ENCODE peak calls at places on chromosomes 7 and 10, in ten cellular contexts. V, N, D, P, J, I, T, S, K and X are unnamed samples.

GRCh38 chr7:50531401-50531906 is 33.8 kb downstream of the DDC start:
- DNase-seq in V (no peak), N (peak; percentile 70), D (peak; percentile 96), P (no peak), J (peak; percentile 52), I (no peak), T (peak; percentile 93), S (peak; percentile 54), K (peak; percentile 5), X (no peak)

GRCh38 chr10:33706191-33706590 is 371.7 kb upstream of the NRP1 start:
- DNase-seq in V (no peak), N (no peak), D (no peak), P (no peak), J (peak; percentile 64), I (no peak), T (no peak), S (no peak), K (no peak), X (no peak)

GRCh38 chr7:269721-270120 is 20.2 kb upstream of the FOXL3 start:
- DNase-seq in V (no peak), N (no peak), D (no peak), P (no peak), J (no peak), I (no peak), T (no peak), S (no peak), K (no peak), X (peak; percentile 14)

GRCh38 chr10:74981831-74982633 is 129.4 kb upstream of the SAMD8 start:
- DNase-seq in V (no peak), N (no peak), D (no peak), P (no peak), J (no peak), I (no peak), T (no peak), S (no peak), K (no peak), X (no peak)

GRCh38 chr10:625335-625699 is 64.2 kb downstream of the DIP2C start:
- DNase-seq in V (peak; percentile 81), N (peak; percentile 80), D (no peak), P (no peak), J (no peak), I (no peak), T (no peak), S (no peak), K (no peak), X (no peak)

GRCh38 chr7:27814054-27814453 is 74.1 kb downstream of the TAX1BP1 start:
- DNase-seq in V (no peak), N (no peak), D (no peak), P (no peak), J (no peak), I (no peak), T (no peak), S (no peak), K (no peak), X (no peak)

GRCh38 chr7:157056246-157056645 is 45.8 kb upstream of the MNX1 start:
- DNase-seq in V (no peak), N (no peak), D (no peak), P (no peak), J (no peak), I (no peak), T (no peak), S (peak; percentile 37), K (no peak), X (peak; percentile 57)

GRCh38 chr7:96832107-96832506 is 122.5 kb upstream of the SEM1 start:
- DNase-seq in V (no peak), N (no peak), D (no peak), P (no peak), J (no peak), I (no peak), T (no peak), S (no peak), K (no peak), X (no peak)

GRCh38 chr7:46583606-46584005 is 662.5 kb upstream of the IGFBP3 start:
- DNase-seq in V (no peak), N (no peak), D (no peak), P (peak; percentile 51), J (peak; percentile 29), I (no peak), T (no peak), S (no peak), K (no peak), X (no peak)

GRCh38 chr10:116146374-116146773 is 126.6 kb downstream of the GFRA1 start:
- DNase-seq in V (no peak), N (peak; percentile 6), D (no peak), P (no peak), J (no peak), I (no peak), T (no peak), S (no peak), K (no peak), X (no peak)

GRCh38 chr7:1689356-1689755 is 19.3 kb downstream of the ELFN1 start:
- DNase-seq in V (no peak), N (no peak), D (peak; percentile 22), P (no peak), J (no peak), I (no peak), T (no peak), S (no peak), K (no peak), X (no peak)

GRCh38 chr7:97004931-97005763 is at the start of gene DLX6:
- DNase-seq in V (no peak), N (peak; percentile 48), D (peak; percentile 98), P (peak; percentile 60), J (peak; percentile 84), I (no peak), T (peak; percentile 96), S (peak; percentile 96), K (no peak), X (peak; percentile 96)

GRCh38 chr10:30057421-30057841 is 2.0 kb downstream of the JCAD start:
- DNase-seq in V (no peak), N (no peak), D (no peak), P (no peak), J (peak; percentile 58), I (no peak), T (no peak), S (no peak), K (no peak), X (no peak)

GRCh38 chr7:50227623-50228618 is 76.6 kb upstream of the IKZF1 start:
- DNase-seq in V (no peak), N (no peak), D (no peak), P (no peak), J (no peak), I (no peak), T (no peak), S (no peak), K (no peak), X (no peak)

GRCh38 chr10:75043256-75044121 is 68.0 kb upstream of the SAMD8 start:
- DNase-seq in V (no peak), N (no peak), D (no peak), P (no peak), J (no peak), I (no peak), T (no peak), S (peak; percentile 93), K (no peak), X (peak; percentile 83)